ENCODE peak calls at places on chromosome 11, in six cellular contexts. G is neural crest cell, C is Daoy, B is left cardiac atrium, T is adrenal gland, Z is amniotic epithelial cell. K is an unnamed sample.

GRCh38 chr11:7495997-7496545 is 10.8 kb downstream of the OLFML1 start:
- DNase-seq in G (no peak), C (no peak), B (no peak), T (no peak), Z (no peak), K (no peak)

GRCh38 chr11:1772270-1773130 is 8.8 kb upstream of the CTSD start:
- DNase-seq in G (no peak), C (peak; percentile 96), B (peak; percentile 70), T (peak; percentile 86), Z (peak; percentile 96), K (peak; percentile 20)

GRCh38 chr11:131824766-131825165 is 454.4 kb downstream of the NTM start:
- DNase-seq in G (no peak), C (no peak), B (no peak), T (no peak), Z (peak; percentile 66), K (no peak)

GRCh38 chr11:6991227-6991626 is 28.9 kb downstream of the ZNF214 start:
- DNase-seq in G (no peak), C (no peak), B (no peak), T (no peak), Z (no peak), K (no peak)

GRCh38 chr11:70577948-70578347 is 179.6 kb downstream of the CTTN start:
- DNase-seq in G (no peak), C (peak; percentile 80), B (no peak), T (no peak), Z (no peak), K (no peak)

GRCh38 chr11:44505591-44506054 is 59.8 kb upstream of the CD82 start:
- DNase-seq in G (no peak), C (peak; percentile 75), B (no peak), T (no peak), Z (peak; percentile 51), K (no peak)

GRCh38 chr11:73335204-73335923 is 27.3 kb downstream of the ARHGEF17 start:
- DNase-seq in G (peak; percentile 97), C (peak; percentile 84), B (peak; percentile 80), T (peak; percentile 94), Z (peak; percentile 68), K (peak; percentile 96)

GRCh38 chr11:11806586-11806985 is 35.2 kb upstream of the USP47 start:
- DNase-seq in G (no peak), C (no peak), B (no peak), T (no peak), Z (no peak), K (no peak)

GRCh38 chr11:103883856-103884255 is 152.6 kb upstream of the DDI1 start:
- DNase-seq in G (no peak), C (no peak), B (no peak), T (no peak), Z (no peak), K (no peak)

GRCh38 chr11:74736031-74736430 is 4.8 kb upstream of the CHRDL2 start:
- DNase-seq in G (no peak), C (no peak), B (no peak), T (no peak), Z (no peak), K (no peak)

GRCh38 chr11:1822648-1823375 is 12.0 kb upstream of the SYT8 start:
- DNase-seq in G (no peak), C (no peak), B (no peak), T (no peak), Z (no peak), K (no peak)

GRCh38 chr11:102220728-102221467 is 96.4 kb upstream of the BIRC3 start:
- DNase-seq in G (no peak), C (no peak), B (no peak), T (no peak), Z (peak; percentile 41), K (no peak)

GRCh38 chr11:17012712-17013547 is 1.3 kb downstream of the PLEKHA7 start:
- DNase-seq in G (peak; percentile 42), C (peak; percentile 90), B (peak; percentile 55), T (no peak), Z (peak; percentile 96), K (peak; percentile 38)

GRCh38 chr11:49208006-49208721 is at the start of gene FOLH1:
- DNase-seq in G (no peak), C (no peak), B (peak; percentile 36), T (peak; percentile 51), Z (no peak), K (peak; percentile 54)

GRCh38 chr11:15342163-15342562 is 227.4 kb downstream of the INSC start:
- DNase-seq in G (no peak), C (no peak), B (no peak), T (no peak), Z (no peak), K (no peak)

GRCh38 chr11:17395554-17395961 is 7.1 kb upstream of the KCNJ11 start:
- DNase-seq in G (no peak), C (no peak), B (no peak), T (no peak), Z (no peak), K (no peak)

GRCh38 chr11:62953811-62954210 is 31.0 kb downstream of the SLC22A6 start:
- DNase-seq in G (no peak), C (peak; percentile 40), B (no peak), T (no peak), Z (peak; percentile 58), K (no peak)

GRCh38 chr11:102347526-102348331 is 715 bp downstream of the BIRC2 start:
- DNase-seq in G (no peak), C (peak; percentile 32), B (no peak), T (no peak), Z (peak; percentile 35), K (no peak)

GRCh38 chr11:124277809-124278208 is 21.6 kb downstream of the OR8G5 start:
- DNase-seq in G (no peak), C (no peak), B (no peak), T (no peak), Z (no peak), K (no peak)

GRCh38 chr11:66467034-66467659 is 442 bp downstream of the PELI3 start:
- DNase-seq in G (no peak), C (peak; percentile 21), B (peak; percentile 49), T (peak; percentile 64), Z (peak; percentile 21), K (peak; percentile 70)

GRCh38 chr11:130219148-130219547 is 59.6 kb downstream of the ST14 start:
- DNase-seq in G (no peak), C (no peak), B (no peak), T (peak; percentile 27), Z (no peak), K (no peak)

GRCh38 chr11:62707277-62707771 is at the start of the genes BSCL2 and GNG3:
- DNase-seq in G (peak; percentile 84), C (no peak), B (no peak), T (peak; percentile 94), Z (no peak), K (peak; percentile 99)

K was measured in glutamatergic neuron.